ENCODE peak calls at places on chromosomes 2 and 18, in ten cellular contexts. I is K562, C is sigmoid colon, E is GM12892, Z is HL-60, H is GM23338, W is GM12891, A is transverse colon, K is spleen, Q is endothelial cell of umbilical vein. P is an unnamed sample.

GRCh38 chr2:126444511-126444910 is 211.4 kb upstream of the GYPC start:
- DNase-seq in I (no peak), C (no peak), E (no peak), Z (no peak), H (no peak), W (no peak), A (no peak), K (no peak), Q (no peak), P (no peak)

GRCh38 chr2:70995227-70995729 is 605 bp upstream of the TEX261 start:
- DNase-seq in I (peak), C (peak), E (no peak), Z (peak), H (peak), W (peak), A (peak), K (peak), Q (peak), P (no peak)

GRCh38 chr2:21367421-21367820 is 243.7 kb downstream of the TDRD15 start:
- DNase-seq in I (no peak), C (no peak), E (no peak), Z (no peak), H (no peak), W (no peak), A (no peak), K (no peak), Q (no peak), P (no peak)

GRCh38 chr2:85813978-85814801 is 60.4 kb downstream of the ATOH8 start:
- DNase-seq in I (peak), C (peak), E (peak), Z (peak), H (peak), W (peak), A (peak), K (peak), Q (peak), P (peak)

GRCh38 chr2:137865954-137866540 is 98.2 kb upstream of the HNMT start:
- DNase-seq in I (peak), C (no peak), E (no peak), Z (peak), H (peak), W (no peak), A (peak), K (no peak), Q (peak), P (no peak)

GRCh38 chr2:179336782-179337534 is 72.3 kb upstream of the SESTD1 start:
- DNase-seq in I (no peak), C (no peak), E (no peak), Z (no peak), H (no peak), W (no peak), A (no peak), K (no peak), Q (no peak), P (no peak)

GRCh38 chr2:144914622-144915230 is 394.8 kb upstream of the ZEB2 start:
- DNase-seq in I (no peak), C (no peak), E (no peak), Z (no peak), H (no peak), W (no peak), A (no peak), K (no peak), Q (no peak), P (no peak)

GRCh38 chr2:224220581-224221255 is 181.2 kb downstream of the FAM124B start:
- DNase-seq in I (no peak), C (no peak), E (no peak), Z (no peak), H (no peak), W (no peak), A (no peak), K (no peak), Q (peak), P (no peak)

GRCh38 chr2:168432565-168433186 is 23.4 kb upstream of the CERS6 start:
- DNase-seq in I (no peak), C (no peak), E (no peak), Z (no peak), H (no peak), W (no peak), A (no peak), K (no peak), Q (no peak), P (no peak)
- TF ChIP-seq POLR2AphosphoS5 in I (no peak), C (no peak), E (no peak), Z (no peak), H (no peak), W (no peak), A (no peak), K (no peak), Q (no peak), P (no peak)

GRCh38 chr2:231666171-231667095 is 41.9 kb upstream of the PTMA start:
- DNase-seq in I (peak), C (peak), E (peak), Z (peak), H (peak), W (no peak), A (peak), K (peak), Q (peak), P (peak)
- TF ChIP-seq POLR2AphosphoS5 in I (peak), C (peak), E (peak), Z (peak), H (peak), W (peak), A (peak), K (peak), Q (peak), P (peak)

GRCh38 chr2:236731767-236732580 is 162.3 kb downstream of the ACKR3 start:
- DNase-seq in I (no peak), C (peak), E (no peak), Z (no peak), H (no peak), W (no peak), A (peak), K (no peak), Q (no peak), P (peak)
- TF ChIP-seq POLR2AphosphoS5 in I (no peak), C (peak), E (no peak), Z (no peak), H (no peak), W (no peak), A (peak), K (no peak), Q (no peak), P (peak)

GRCh38 chr2:218400930-218401833 is 1.5 kb downstream of the CTDSP1 start:
- DNase-seq in I (peak), C (peak), E (no peak), Z (no peak), H (no peak), W (no peak), A (peak), K (peak), Q (no peak), P (no peak)

GRCh38 chr2:218398437-218399390 is 954 bp upstream of the CTDSP1 start:
- DNase-seq in I (peak), C (peak), E (peak), Z (no peak), H (peak), W (peak), A (peak), K (peak), Q (peak), P (peak)

GRCh38 chr2:218400167-218400929 is 680 bp downstream of the CTDSP1 start:
- DNase-seq in I (peak), C (peak), E (peak), Z (peak), H (peak), W (peak), A (peak), K (peak), Q (peak), P (no peak)

GRCh38 chr2:218397502-218398436 is 1.9 kb upstream of the CTDSP1 start:
- DNase-seq in I (peak), C (peak), E (peak), Z (no peak), H (peak), W (no peak), A (peak), K (peak), Q (peak), P (no peak)

GRCh38 chr2:218399391-218400166 is at the start of gene CTDSP1:
- DNase-seq in I (peak), C (peak), E (peak), Z (peak), H (peak), W (peak), A (peak), K (peak), Q (peak), P (peak)
- TF ChIP-seq POLR2AphosphoS5 in I (peak), C (peak), E (no peak), Z (peak), H (no peak), W (no peak), A (peak), K (peak), Q (peak), P (peak)

GRCh38 chr2:38716185-38716584 is 35.0 kb downstream of the SRSF7 start:
- DNase-seq in I (no peak), C (no peak), E (no peak), Z (peak), H (no peak), W (no peak), A (no peak), K (no peak), Q (no peak), P (no peak)

GRCh38 chr2:38723173-38723572 is 28.0 kb downstream of the SRSF7 start:
- DNase-seq in I (no peak), C (no peak), E (no peak), Z (no peak), H (no peak), W (no peak), A (no peak), K (no peak), Q (no peak), P (no peak)

GRCh38 chr2:38719706-38720105 is 31.5 kb downstream of the SRSF7 start:
- DNase-seq in I (no peak), C (no peak), E (no peak), Z (no peak), H (no peak), W (no peak), A (no peak), K (no peak), Q (no peak), P (peak)

GRCh38 chr2:38722271-38723115 is 28.7 kb downstream of the SRSF7 start:
- DNase-seq in I (no peak), C (no peak), E (no peak), Z (no peak), H (no peak), W (no peak), A (no peak), K (no peak), Q (no peak), P (no peak)

GRCh38 chr2:38720613-38721241 is 30.4 kb downstream of the SRSF7 start:
- DNase-seq in I (no peak), C (peak), E (no peak), Z (peak), H (no peak), W (no peak), A (peak), K (no peak), Q (peak), P (peak)
- TF ChIP-seq POLR2AphosphoS5 in I (no peak), C (peak), E (no peak), Z (no peak), H (no peak), W (no peak), A (no peak), K (peak), Q (no peak), P (no peak)

GRCh38 chr18:9827856-9828793 is 57.6 kb upstream of the TXNDC2 start:
- DNase-seq in I (peak), C (peak), E (no peak), Z (peak), H (no peak), W (no peak), A (peak), K (peak), Q (peak), P (no peak)
- TF ChIP-seq POLR2AphosphoS5 in I (no peak), C (peak), E (no peak), Z (peak), H (no peak), W (no peak), A (no peak), K (peak), Q (peak), P (no peak)

DNA sequence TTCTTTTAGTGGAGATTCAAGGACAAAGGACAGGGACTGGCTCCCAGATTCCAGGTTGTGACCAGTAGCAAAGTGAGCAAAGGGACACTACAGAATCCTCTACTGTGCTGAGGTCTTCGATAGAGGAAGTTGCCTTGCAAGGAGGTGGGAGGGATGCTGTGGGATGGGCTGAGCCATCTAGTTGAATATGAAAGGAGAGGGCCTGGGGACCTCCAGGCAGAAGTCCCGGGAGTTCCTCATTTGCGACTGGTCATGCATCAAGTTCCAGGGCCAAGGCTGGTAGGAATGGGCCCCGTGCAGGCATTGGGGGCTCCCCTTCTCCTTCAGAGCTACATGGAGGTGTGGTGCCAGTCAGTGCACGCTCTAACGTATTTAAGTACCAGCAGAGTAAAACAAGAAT is 12.6 kb upstream of the PROM2 start:
- DNase-seq in I (no peak), C (no peak), E (no peak), Z (peak), H (peak), W (no peak), A (no peak), K (peak), Q (no peak), P (no peak)
- TF ChIP-seq POLR2AphosphoS5 in I (no peak), C (no peak), E (no peak), Z (no peak), H (no peak), W (no peak), A (no peak), K (no peak), Q (no peak), P (no peak)

GRCh38 chr2:66693007-66693965 is 258.4 kb downstream of the MEIS1 start:
- DNase-seq in I (no peak), C (no peak), E (no peak), Z (no peak), H (no peak), W (no peak), A (no peak), K (no peak), Q (no peak), P (no peak)
- TF ChIP-seq POLR2AphosphoS5 in I (no peak), C (peak), E (no peak), Z (no peak), H (no peak), W (no peak), A (no peak), K (no peak), Q (no peak), P (no peak)

DNA sequence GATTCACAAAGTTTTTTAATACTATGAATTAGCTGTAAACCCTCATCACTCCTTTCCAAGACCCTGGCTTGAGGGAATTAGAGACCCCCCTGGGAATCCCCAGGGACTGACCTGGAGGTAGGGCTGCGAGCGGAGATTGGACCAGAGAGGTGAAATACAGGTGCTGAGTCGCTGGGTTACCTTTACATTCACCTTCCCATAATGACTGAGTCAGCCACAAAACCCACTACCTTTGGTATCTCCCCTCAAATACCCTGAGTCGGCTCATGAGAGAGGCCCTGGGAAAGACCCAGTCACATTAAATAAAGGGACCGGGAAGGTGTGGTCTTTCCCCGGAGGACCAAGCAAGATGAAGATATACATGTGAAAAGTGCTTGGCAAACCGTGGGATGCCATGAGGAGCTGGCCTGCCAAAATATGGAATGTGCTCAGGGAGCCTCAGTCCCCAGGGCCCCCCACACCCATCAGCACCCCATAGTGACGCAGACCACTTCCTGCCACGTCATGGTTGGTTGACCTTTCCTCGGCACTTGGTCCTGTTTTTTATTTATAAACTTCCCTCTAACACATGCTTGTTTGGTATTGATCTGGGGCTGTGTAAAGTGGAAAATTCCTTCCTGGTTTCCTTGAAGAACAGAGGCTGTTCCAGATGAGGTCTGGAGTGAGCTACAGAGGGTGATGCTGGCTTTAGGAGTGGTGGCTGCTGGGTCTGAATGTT is 51.4 kb downstream of the IL1RL2 start:
- DNase-seq in I (no peak), C (peak), E (no peak), Z (no peak), H (no peak), W (no peak), A (no peak), K (no peak), Q (peak), P (no peak)
- TF ChIP-seq POLR2AphosphoS5 in I (no peak), C (no peak), E (no peak), Z (no peak), H (no peak), W (no peak), A (no peak), K (no peak), Q (no peak), P (no peak)